ENCODE peak calls at places on chromosome 13, in nine cellular contexts. D is body of pancreas; Q is kidney epithelial cell; X is testis; V is fibroblast of the aortic adventitia; R is tibial artery; E is CD8-positive, alpha-beta T cell; H is foreskin fibroblast; W is GM23338. S is an unnamed sample.

GRCh38 chr13:80029170-80029569 is 311.8 kb downstream of the SPRY2 start:
- DNase-seq in D (peak; percentile 32), Q (no peak), X (no peak), V (no peak), R (no peak), E (no peak), H (no peak), W (no peak), S (no peak)

GRCh38 chr13:30450066-30450465 is 15.7 kb downstream of the HMGB1 start:
- DNase-seq in D (no peak), Q (no peak), X (no peak), V (no peak), R (no peak), E (no peak), H (no peak), W (no peak), S (no peak)

GRCh38 chr13:43783820-43784219 is 3.0 kb downstream of the ENOX1 start:
- DNase-seq in D (no peak), Q (no peak), X (no peak), V (peak; percentile 61), R (no peak), E (no peak), H (peak; percentile 48), W (peak; percentile 66), S (peak; percentile 51)

GRCh38 chr13:98798849-98799645 is 46.6 kb upstream of the SLC15A1 start:
- DNase-seq in D (no peak), Q (no peak), X (no peak), V (peak; percentile 97), R (no peak), E (no peak), H (peak; percentile 88), W (no peak), S (no peak)

GRCh38 chr13:30504081-30504480 is 38.3 kb upstream of the HMGB1 start:
- DNase-seq in D (no peak), Q (no peak), X (no peak), V (peak; percentile 78), R (no peak), E (no peak), H (peak; percentile 45), W (no peak), S (no peak)

GRCh38 chr13:113967729-113968462 is 6.0 kb downstream of the C13orf46 start:
- DNase-seq in D (peak; percentile 81), Q (no peak), X (no peak), V (no peak), R (no peak), E (no peak), H (no peak), W (no peak), S (no peak)

GRCh38 chr13:98004107-98004506 is 50.6 kb downstream of the IPO5 start:
- DNase-seq in D (no peak), Q (no peak), X (no peak), V (peak; percentile 23), R (no peak), E (no peak), H (peak; percentile 79), W (no peak), S (no peak)

GRCh38 chr13:109156181-109156935 is 526.9 kb downstream of the MYO16 start:
- DNase-seq in D (no peak), Q (peak; percentile 50), X (no peak), V (peak; percentile 92), R (no peak), E (no peak), H (peak; percentile 77), W (no peak), S (no peak)

GRCh38 chr13:95181586-95181985 is 119.7 kb downstream of the ABCC4 start:
- DNase-seq in D (no peak), Q (no peak), X (no peak), V (no peak), R (no peak), E (no peak), H (no peak), W (no peak), S (no peak)

GRCh38 chr13:49113526-49114286 is 106.4 kb upstream of the MLNR start:
- DNase-seq in D (no peak), Q (peak; percentile 56), X (no peak), V (peak; percentile 80), R (no peak), E (no peak), H (peak; percentile 62), W (no peak), S (no peak)

GRCh38 chr13:111328803-111329410 is 8.5 kb downstream of the TEX29 start:
- DNase-seq in D (no peak), Q (no peak), X (no peak), V (no peak), R (peak; percentile 8), E (no peak), H (no peak), W (no peak), S (no peak)

GRCh38 chr13:61410669-61411297 is 4.9 kb downstream of the PCDH20 start:
- DNase-seq in D (no peak), Q (no peak), X (no peak), V (peak; percentile 8), R (no peak), E (no peak), H (no peak), W (peak; percentile 37), S (no peak)

GRCh38 chr13:98792321-98792720 is 39.8 kb upstream of the SLC15A1 start:
- DNase-seq in D (no peak), Q (no peak), X (no peak), V (no peak), R (no peak), E (no peak), H (no peak), W (no peak), S (no peak)

GRCh38 chr13:75423383-75423782 is 58.6 kb downstream of the TBC1D4 start:
- DNase-seq in D (no peak), Q (no peak), X (no peak), V (no peak), R (no peak), E (no peak), H (no peak), W (no peak), S (no peak)

GRCh38 chr13:83681547-83681946 is 200.7 kb downstream of the SLITRK1 start:
- DNase-seq in D (no peak), Q (no peak), X (no peak), V (no peak), R (no peak), E (no peak), H (no peak), W (peak; percentile 3), S (no peak)

GRCh38 chr13:107043016-107043957 is 475.4 kb upstream of the ARGLU1 start:
- DNase-seq in D (no peak), Q (peak; percentile 61), X (peak; percentile 37), V (no peak), R (peak; percentile 34), E (no peak), H (peak; percentile 6), W (no peak), S (no peak)

GRCh38 chr13:51397262-51397933 is 55.4 kb downstream of the INTS6 start:
- DNase-seq in D (no peak), Q (no peak), X (no peak), V (peak; percentile 80), R (peak; percentile 51), E (no peak), H (peak; percentile 76), W (peak; percentile 52), S (no peak)

GRCh38 chr13:37806666-37807065 is 62.9 kb downstream of the TRPC4 start:
- DNase-seq in D (no peak), Q (no peak), X (no peak), V (no peak), R (no peak), E (no peak), H (no peak), W (no peak), S (no peak)

GRCh38 chr13:102726430-102726829 is 31.6 kb upstream of the METTL21C start:
- DNase-seq in D (no peak), Q (no peak), X (no peak), V (no peak), R (no peak), E (no peak), H (no peak), W (no peak), S (no peak)

GRCh38 chr13:44555207-44555606 is 20.9 kb downstream of the TSC22D1 start:
- DNase-seq in D (no peak), Q (no peak), X (no peak), V (no peak), R (no peak), E (no peak), H (no peak), W (no peak), S (no peak)

GRCh38 chr13:56400774-56401173 is 739.9 kb upstream of the PRR20A start:
- DNase-seq in D (no peak), Q (no peak), X (no peak), V (no peak), R (no peak), E (no peak), H (no peak), W (no peak), S (no peak)

GRCh38 chr13:46600943-46601311 is 48.0 kb downstream of the LRCH1 start:
- DNase-seq in D (no peak), Q (no peak), X (no peak), V (no peak), R (no peak), E (no peak), H (no peak), W (no peak), S (no peak)
- TF ChIP-seq CTCF in D (no peak), Q (no peak), X (no peak), V (no peak), R (no peak), E (no peak), H (no peak), W (no peak), S (no peak)

GRCh38 chr13:39765801-39766463 is 110.5 kb downstream of the COG6 start:
- DNase-seq in D (no peak), Q (no peak), X (peak; percentile 49), V (no peak), R (peak; percentile 19), E (no peak), H (peak; percentile 66), W (peak; percentile 56), S (peak; percentile 20)
- TF ChIP-seq CTCF in D (no peak), Q (peak; percentile 40), X (no peak), V (no peak), R (no peak), E (no peak), H (no peak), W (peak; percentile 75), S (no peak)

GRCh38 chr13:93878675-93879074 is 600.8 kb downstream of the DCT start:
- DNase-seq in D (no peak), Q (no peak), X (no peak), V (no peak), R (no peak), E (no peak), H (no peak), W (no peak), S (no peak)
- TF ChIP-seq CTCF in D (no peak), Q (no peak), X (no peak), V (no peak), R (no peak), E (no peak), H (no peak), W (no peak), S (no peak)

GRCh38 chr13:41934994-41935393 is 25.9 kb downstream of the VWA8 start:
- DNase-seq in D (no peak), Q (no peak), X (no peak), V (no peak), R (no peak), E (no peak), H (no peak), W (no peak), S (no peak)
- TF ChIP-seq CTCF in D (no peak), Q (no peak), X (no peak), V (no peak), R (no peak), E (no peak), H (no peak), W (no peak), S (no peak)